ENCODE peak calls at places on chromosomes 7 and 10, in nine cellular contexts. W is Panc1, G is kidney, P is GM23338, Z is endodermal cell, S is tibial nerve, H is HCT116, U is astrocyte, L is lung. A is an unnamed sample. For H3K4me1 and H3K36me3, the result is how much of the 10 kb centered on the place peaks cover.

GRCh38 chr10:2908851-2909630 is 158.3 kb upstream of the PFKP start:
- DNase-seq in W (no peak), G (no peak), P (no peak), Z (no peak), S (no peak), H (no peak), U (no peak), L (no peak), A (no peak)

GRCh38 chr10:121096617-121097431 is 245.7 kb downstream of the WDR11 start:
- DNase-seq in W (no peak), G (peak), P (no peak), Z (peak), S (peak), H (no peak), U (peak), L (no peak), A (no peak)

GRCh38 chr10:118669020-118669766 is 73.7 kb upstream of the PRLHR start:
- DNase-seq in W (no peak), G (no peak), P (no peak), Z (no peak), S (peak), H (no peak), U (peak), L (no peak), A (no peak)

GRCh38 chr10:3805227-3805790 is 20.3 kb upstream of the KLF6 start:
- DNase-seq in W (peak), G (no peak), P (no peak), Z (no peak), S (peak), H (peak), U (peak), L (no peak), A (no peak)

GRCh38 chr7:99748846-99749579 is 14.0 kb upstream of the CYP3A7 start:
- DNase-seq in W (no peak), G (no peak), P (no peak), Z (no peak), S (no peak), H (no peak), U (no peak), L (no peak), A (no peak)

GRCh38 chr7:155154586-155154985 is 84.5 kb downstream of the HTR5A start:
- DNase-seq in W (no peak), G (no peak), P (no peak), Z (no peak), S (no peak), H (no peak), U (no peak), L (peak), A (no peak)

GRCh38 chr10:113273151-113273876 is 279.5 kb upstream of the HABP2 start:
- DNase-seq in W (no peak), G (peak), P (peak), Z (peak), S (peak), H (no peak), U (peak), L (no peak), A (peak)

GRCh38 chr10:106682175-106682574 is 482.3 kb downstream of the SORCS1 start:
- DNase-seq in W (no peak), G (no peak), P (no peak), Z (no peak), S (no peak), H (no peak), U (no peak), L (no peak), A (no peak)

GRCh38 chr10:97234403-97234802 is 48.6 kb upstream of the SLIT1 start:
- DNase-seq in W (no peak), G (no peak), P (peak), Z (no peak), S (peak), H (peak), U (peak), L (no peak), A (no peak)

GRCh38 chr10:29839826-29840515 is 205.2 kb upstream of the SVIL start:
- DNase-seq in W (no peak), G (no peak), P (peak), Z (peak), S (no peak), H (no peak), U (no peak), L (peak), A (no peak)

GRCh38 chr10:17059197-17059688 is 70.4 kb downstream of the CUBN start:
- DNase-seq in W (no peak), G (no peak), P (no peak), Z (no peak), S (no peak), H (no peak), U (peak), L (no peak), A (no peak)

GRCh38 chr7:73891178-73891885 is 30.4 kb downstream of the TMEM270 start:
- DNase-seq in W (no peak), G (peak), P (peak), Z (no peak), S (no peak), H (no peak), U (no peak), L (no peak), A (no peak)

GRCh38 chr10:94061026-94061425 is 67.3 kb downstream of the PLCE1 start:
- DNase-seq in W (no peak), G (no peak), P (no peak), Z (no peak), S (no peak), H (no peak), U (no peak), L (no peak), A (no peak)

GRCh38 chr7:31028417-31028988 is 23.6 kb upstream of the ADCYAP1R1 start:
- DNase-seq in W (no peak), G (no peak), P (no peak), Z (no peak), S (no peak), H (no peak), U (no peak), L (no peak), A (no peak)

GRCh38 chr7:32206987-32207386 is 136.8 kb upstream of the PDE1C start:
- DNase-seq in W (no peak), G (no peak), P (peak), Z (peak), S (no peak), H (no peak), U (peak), L (no peak), A (no peak)

GRCh38 chr10:11849272-11849671 is 26.1 kb downstream of the PROSER2 start:
- DNase-seq in W (no peak), G (no peak), P (no peak), Z (no peak), S (no peak), H (no peak), U (no peak), L (no peak), A (no peak)

GRCh38 chr10:29472268-29473086 is 162.3 kb downstream of the SVIL start:
- DNase-seq in W (no peak), G (no peak), P (no peak), Z (no peak), S (no peak), H (no peak), U (no peak), L (no peak), A (peak)

GRCh38 chr10:117071293-117072050 is 66.5 kb upstream of the SHTN1 start:
- DNase-seq in W (no peak), G (no peak), P (no peak), Z (no peak), S (no peak), H (no peak), U (peak), L (no peak), A (no peak)

GRCh38 chr7:79403879-79404278 is 49.6 kb downstream of the MAGI2 start:
- DNase-seq in W (no peak), G (no peak), P (no peak), Z (no peak), S (no peak), H (no peak), U (no peak), L (no peak), A (no peak)

GRCh38 chr10:110919971-110920881 is 822 bp downstream of the SHOC2 start:
- DNase-seq in W (no peak), G (peak), P (peak), Z (peak), S (peak), H (no peak), U (no peak), L (peak), A (no peak)

GRCh38 chr10:114058297-114058696 is 14.6 kb downstream of the ADRB1 start:
- DNase-seq in W (no peak), G (no peak), P (no peak), Z (no peak), S (no peak), H (no peak), U (no peak), L (no peak), A (no peak)

GRCh38 chr10:119933179-119933578 is 40.6 kb downstream of the SEC23IP start:
- DNase-seq in W (no peak), G (no peak), P (peak), Z (no peak), S (no peak), H (no peak), U (peak), L (no peak), A (no peak)

GRCh38 chr7:28406192-28406591 is 6.1 kb upstream of the CREB5 start:
- DNase-seq in W (no peak), G (no peak), P (peak), Z (peak), S (no peak), H (no peak), U (peak), L (no peak), A (no peak)

GRCh38 chr7:131959106-131959812 is 402.8 kb upstream of the PODXL start:
- DNase-seq in W (no peak), G (no peak), P (no peak), Z (peak), S (no peak), H (no peak), U (no peak), L (no peak), A (no peak)

GRCh38 chr7:21023841-21024502 is 237.3 kb upstream of the SP8 start:
- DNase-seq in W (no peak), G (no peak), P (peak), Z (no peak), S (no peak), H (no peak), U (no peak), L (no peak), A (no peak)

GRCh38 chr10:59868974-59869940 is 37.1 kb downstream of the CCDC6 start:
- DNase-seq in W (no peak), G (no peak), P (no peak), Z (no peak), S (no peak), H (no peak), U (no peak), L (no peak), A (no peak)

DNA sequence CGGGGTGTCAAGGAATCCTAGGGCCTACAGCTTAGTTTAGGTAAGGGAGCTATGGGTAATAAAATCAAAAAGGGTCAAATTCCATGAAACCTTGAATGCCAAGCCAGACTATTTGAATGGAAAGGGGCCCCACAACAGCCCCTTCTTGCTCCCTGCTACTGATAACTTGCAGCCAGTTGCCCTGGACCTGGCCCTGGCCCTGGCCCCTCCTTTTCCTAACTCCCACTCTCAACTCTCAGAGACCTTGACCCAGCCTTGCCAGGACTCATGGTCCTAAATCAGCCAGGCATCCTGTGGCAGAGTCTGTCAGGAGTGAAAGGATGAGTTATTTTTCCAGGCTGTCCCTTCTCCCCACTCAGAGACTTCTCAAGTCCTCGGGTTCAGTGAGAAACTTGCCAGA is 5.8 kb downstream of the KCNIP2 start:
- DNase-seq in W (no peak), G (no peak), P (no peak), Z (peak), S (no peak), H (no peak), U (no peak), L (no peak), A (no peak)
- H3K4me1 ChIP-seq in W (under half), G (under half), P (under half), Z (under half), S (under half), H (under half), U (under half), L (under half), A (under half)

GRCh38 chr7:1495564-1496242 is 8.5 kb downstream of the INTS1 start:
- DNase-seq in W (no peak), G (peak), P (no peak), Z (no peak), S (no peak), H (no peak), U (no peak), L (no peak), A (no peak)
- H3K36me3 ChIP-seq in W (under half), G (under half), P (under half), Z (under half), S (half or more), H (under half), U (under half), L (half or more), A (half or more)

DNA sequence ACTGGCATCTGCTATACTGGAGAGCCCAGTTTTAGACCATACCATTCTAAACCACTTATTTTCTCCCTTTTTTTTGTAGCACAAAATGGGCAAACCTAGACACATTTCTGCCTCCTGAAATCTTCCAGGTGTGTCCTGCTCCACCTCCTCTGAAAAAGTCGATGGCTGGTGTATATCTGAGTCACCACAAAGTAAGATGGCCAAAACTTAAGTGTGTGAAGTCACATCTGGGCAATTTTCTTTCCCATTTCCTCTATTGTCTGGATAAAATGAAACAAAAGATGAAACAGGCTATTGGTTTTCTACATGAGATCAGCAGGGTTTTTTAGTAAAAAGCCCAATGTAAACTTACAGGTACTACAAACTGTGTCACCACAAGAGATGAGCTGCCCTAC is 65.5 kb downstream of the OSBPL3 start:
- DNase-seq in W (no peak), G (no peak), P (no peak), Z (no peak), S (no peak), H (no peak), U (no peak), L (no peak), A (no peak)
- H3K4me1 ChIP-seq in W (under half), G (under half), P (under half), Z (under half), S (under half), H (half or more), U (under half), L (under half), A (under half)

GRCh38 chr7:134300988-134301387 is 15.7 kb downstream of the SLC35B4 start:
- DNase-seq in W (no peak), G (no peak), P (no peak), Z (no peak), S (no peak), H (no peak), U (no peak), L (no peak), A (no peak)
- H3K36me3 ChIP-seq in W (under half), G (under half), P (under half), Z (half or more), S (half or more), H (under half), U (under half), L (under half), A (half or more)

GRCh38 chr10:131973160-131973951 is 8.4 kb downstream of the BNIP3 start:
- DNase-seq in W (no peak), G (no peak), P (no peak), Z (no peak), S (no peak), H (no peak), U (no peak), L (no peak), A (peak)

GRCh38 chr10:131975003-131975402 is 6.7 kb downstream of the BNIP3 start:
- DNase-seq in W (no peak), G (no peak), P (no peak), Z (no peak), S (no peak), H (no peak), U (no peak), L (no peak), A (no peak)

GRCh38 chr10:131975796-131976195 is 5.9 kb downstream of the BNIP3 start:
- DNase-seq in W (no peak), G (no peak), P (no peak), Z (no peak), S (no peak), H (no peak), U (no peak), L (no peak), A (peak)

GRCh38 chr10:131972474-131973071 is 9.2 kb downstream of the BNIP3 start:
- DNase-seq in W (no peak), G (peak), P (no peak), Z (no peak), S (peak), H (no peak), U (no peak), L (no peak), A (peak)

DNA sequence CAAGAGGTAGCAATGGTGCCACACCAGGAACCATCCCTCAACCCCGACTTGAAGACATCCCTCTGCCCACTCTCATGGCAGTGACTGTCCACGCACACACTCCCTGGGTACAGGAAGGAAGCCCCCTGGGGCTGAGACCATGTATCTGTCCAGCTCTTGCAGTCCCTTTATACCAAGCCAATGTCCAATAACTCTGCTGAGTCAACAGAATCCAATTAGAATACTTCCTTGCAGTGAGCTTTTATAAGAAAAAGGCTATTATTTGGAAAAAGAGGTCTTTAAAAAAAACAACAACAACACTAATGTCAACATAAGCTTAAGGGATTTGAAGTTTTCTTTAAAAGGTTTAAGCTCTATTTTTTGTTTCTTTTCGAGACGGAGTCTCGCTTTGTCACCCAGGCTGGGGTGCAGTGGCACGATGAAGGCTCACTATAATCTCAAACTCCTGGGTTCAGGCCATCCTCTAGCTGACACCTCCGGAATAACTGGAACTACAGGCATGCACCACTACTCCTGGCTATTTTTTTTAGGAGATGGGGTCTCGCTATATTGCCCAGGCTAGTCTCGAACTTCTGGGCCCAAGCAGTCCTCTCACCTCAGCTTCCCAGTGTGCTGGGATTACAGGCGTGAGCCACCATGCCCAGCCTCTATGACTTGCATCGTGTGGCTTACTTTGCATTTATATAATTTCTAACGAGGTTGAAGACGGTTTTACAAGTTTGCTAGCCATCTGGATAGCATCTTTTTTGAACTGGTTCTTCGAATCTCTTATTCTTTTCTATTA is 7.5 kb downstream of the BNIP3 start:
- DNase-seq in W (no peak), G (no peak), P (no peak), Z (no peak), S (no peak), H (no peak), U (no peak), L (no peak), A (no peak)
- H3K4me1 ChIP-seq in W (under half), G (under half), P (under half), Z (under half), S (under half), H (under half), U (under half), L (under half), A (under half)

DNA sequence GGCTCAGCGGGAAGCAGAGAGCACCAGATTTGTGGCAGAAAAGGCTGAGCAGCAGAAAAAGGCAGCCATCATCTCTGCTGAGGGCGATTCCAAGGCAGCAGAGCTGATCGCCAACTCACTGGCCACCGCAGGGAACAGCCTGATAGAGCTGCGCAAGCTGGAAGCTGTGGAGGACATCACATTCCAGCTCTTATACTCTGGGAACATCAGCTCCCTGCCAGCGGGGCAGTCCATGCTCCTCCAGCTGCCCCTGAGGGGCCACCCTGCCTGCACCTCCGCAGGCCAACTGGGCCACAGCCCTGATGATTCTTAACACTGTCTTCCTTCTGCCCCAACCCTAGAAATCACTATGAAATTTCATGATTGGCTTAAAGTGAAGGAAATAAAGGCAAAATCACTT is 18.6 kb downstream of the CWF19L1 start:
- DNase-seq in W (no peak), G (no peak), P (no peak), Z (no peak), S (no peak), H (no peak), U (no peak), L (no peak), A (no peak)
- H3K36me3 ChIP-seq in W (under half), G (under half), P (under half), Z (half or more), S (half or more), H (under half), U (under half), L (under half), A (half or more)

GRCh38 chr10:122498521-122498920 is 37.2 kb downstream of the HTRA1 start:
- DNase-seq in W (no peak), G (peak), P (no peak), Z (no peak), S (no peak), H (no peak), U (no peak), L (no peak), A (peak)

GRCh38 chr10:122500726-122501125 is 39.4 kb downstream of the HTRA1 start:
- DNase-seq in W (no peak), G (peak), P (no peak), Z (no peak), S (no peak), H (no peak), U (no peak), L (no peak), A (no peak)

GRCh38 chr10:122499491-122499941 is 38.2 kb downstream of the HTRA1 start:
- DNase-seq in W (no peak), G (peak), P (no peak), Z (no peak), S (peak), H (no peak), U (no peak), L (no peak), A (no peak)

GRCh38 chr10:122500194-122500593 is 38.8 kb downstream of the HTRA1 start:
- DNase-seq in W (no peak), G (no peak), P (no peak), Z (no peak), S (no peak), H (no peak), U (no peak), L (no peak), A (no peak)

DNA sequence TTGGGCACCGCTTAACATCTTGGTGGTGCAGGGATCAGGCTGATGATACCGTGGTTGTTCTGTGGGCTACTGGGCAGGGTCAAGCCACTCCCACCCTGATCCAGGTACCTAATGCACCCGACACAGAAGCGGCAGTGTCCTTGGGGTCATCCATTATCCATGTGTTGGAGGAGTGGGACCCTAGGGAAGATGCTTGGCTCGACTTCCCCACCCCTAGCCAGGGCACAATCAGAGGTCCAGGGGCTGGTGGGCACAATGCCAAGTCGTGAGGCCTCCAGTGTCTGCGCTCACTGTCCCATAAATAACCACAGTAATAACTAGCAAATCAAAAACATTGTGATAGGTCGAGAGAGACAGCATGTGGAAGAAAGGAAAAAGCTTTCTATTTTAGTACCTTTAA is 37.7 kb downstream of the HTRA1 start:
- DNase-seq in W (no peak), G (peak), P (no peak), Z (no peak), S (no peak), H (no peak), U (no peak), L (no peak), A (no peak)
- H3K4me1 ChIP-seq in W (under half), G (under half), P (under half), Z (under half), S (under half), H (under half), U (under half), L (under half), A (half or more)

GRCh38 chr10:67921065-67921464 is 36.6 kb downstream of the SIRT1 start:
- DNase-seq in W (no peak), G (no peak), P (no peak), Z (no peak), S (no peak), H (no peak), U (no peak), L (no peak), A (no peak)
- H3K36me3 ChIP-seq in W (half or more), G (under half), P (under half), Z (half or more), S (under half), H (under half), U (under half), L (under half), A (under half)

A was measured in ascending aorta.